ENCODE peak calls at places on chromosomes 6 and 20, in six cellular contexts. Q is neuronal stem cell, J is Peyer's patch, Z is astrocyte, I is lung, T is tibial artery. R is an unnamed sample. For H3K4me1, the result is how much of the 10 kb centered on the place peaks cover.

GRCh38 chr6:149719531-149719930 is 1.6 kb upstream of the LATS1 start:
- DNase-seq in Z (no peak), Q (no peak), T (no peak), I (no peak), J (no peak), R (no peak)

GRCh38 chr6:44661221-44661609 is 273.7 kb downstream of the CDC5L start:
- DNase-seq in J (no peak), I (no peak), Q (no peak), T (no peak), Z (peak), R (no peak)

GRCh38 chr6:35145757-35146156 is 4.6 kb upstream of the TCP11 start:
- DNase-seq in Z (no peak), J (no peak), T (no peak), I (no peak), Q (no peak), R (no peak)

GRCh38 chr6:156776470-156776840 is 723 bp upstream of the ARID1B start:
- DNase-seq in J (no peak), T (no peak), Z (no peak), Q (no peak), I (no peak), R (no peak)

GRCh38 chr6:113847435-113847834 is 9.7 kb upstream of the MARCKS start:
- DNase-seq in J (no peak), Z (peak), Q (no peak), I (no peak), T (no peak), R (no peak)

GRCh38 chr20:42350521-42350920 is 732.3 kb upstream of the CHD6 start:
- DNase-seq in Q (no peak), Z (no peak), I (no peak), T (no peak), J (no peak), R (no peak)

GRCh38 chr6:73234732-73235131 is 9.4 kb upstream of the KHDC1L start:
- DNase-seq in T (no peak), Q (no peak), J (no peak), Z (peak), I (no peak), R (no peak)

GRCh38 chr6:105382918-105383317 is 20.0 kb downstream of the PREP start:
- DNase-seq in T (no peak), Z (no peak), J (no peak), Q (no peak), I (no peak), R (no peak)

GRCh38 chr6:16704706-16705402 is 56.4 kb downstream of the ATXN1 start:
- DNase-seq in T (no peak), I (no peak), J (no peak), Z (peak), Q (no peak), R (no peak)

GRCh38 chr6:133788556-133788955 is 100.4 kb upstream of the TCF21 start:
- DNase-seq in Q (no peak), I (no peak), J (no peak), Z (no peak), T (no peak), R (no peak)

GRCh38 chr6:46799657-46800056 is 6.5 kb downstream of the MEP1A start:
- DNase-seq in Q (no peak), Z (no peak), T (no peak), I (no peak), J (no peak), R (no peak)

GRCh38 chr6:35181313-35181932 is 32.3 kb upstream of the SCUBE3 start:
- DNase-seq in Z (peak), J (no peak), T (peak), I (peak), Q (no peak), R (peak)

GRCh38 chr6:125584468-125584939 is 164.9 kb upstream of the HEY2 start:
- DNase-seq in Z (peak), T (peak), Q (peak), J (no peak), I (no peak), R (no peak)

GRCh38 chr6:137497722-137498463 is 3.7 kb upstream of the OLIG3 start:
- DNase-seq in T (no peak), Q (peak), Z (no peak), J (peak), I (no peak), R (no peak)

GRCh38 chr6:20534906-20535305 is 649 bp downstream of the CDKAL1 start:
- DNase-seq in J (no peak), Z (no peak), Q (no peak), I (no peak), T (no peak), R (no peak)

GRCh38 chr6:17240803-17241500 is 40.2 kb upstream of the RBM24 start:
- DNase-seq in Z (no peak), T (no peak), Q (no peak), I (no peak), J (no peak), R (no peak)

GRCh38 chr6:150290429-150290828 is 78.4 kb upstream of the IYD start:
- DNase-seq in Z (peak), Q (no peak), J (no peak), I (no peak), T (no peak), R (no peak)

GRCh38 chr20:44069203-44069931 is 117.6 kb downstream of the JPH2 start:
- DNase-seq in J (peak), I (no peak), Z (no peak), T (peak), Q (no peak), R (no peak)

GRCh38 chr20:35093245-35093884 is 758 bp upstream of the TRPC4AP start:
- DNase-seq in J (no peak), I (no peak), Z (peak), T (no peak), Q (no peak), R (no peak)

GRCh38 chr20:23363257-23363649 is 1.3 kb downstream of the GZF1 start:
- DNase-seq in J (no peak), Q (no peak), I (no peak), T (no peak), Z (no peak), R (no peak)

GRCh38 chr6:2977799-2978558 is 6.6 kb upstream of the SERPINB6 start:
- DNase-seq in T (no peak), Z (no peak), I (no peak), J (no peak), Q (no peak), R (no peak)
- H3K4me1 ChIP-seq in T (under half), Z (under half), I (under half), J (under half), Q (under half), R (under half)

DNA sequence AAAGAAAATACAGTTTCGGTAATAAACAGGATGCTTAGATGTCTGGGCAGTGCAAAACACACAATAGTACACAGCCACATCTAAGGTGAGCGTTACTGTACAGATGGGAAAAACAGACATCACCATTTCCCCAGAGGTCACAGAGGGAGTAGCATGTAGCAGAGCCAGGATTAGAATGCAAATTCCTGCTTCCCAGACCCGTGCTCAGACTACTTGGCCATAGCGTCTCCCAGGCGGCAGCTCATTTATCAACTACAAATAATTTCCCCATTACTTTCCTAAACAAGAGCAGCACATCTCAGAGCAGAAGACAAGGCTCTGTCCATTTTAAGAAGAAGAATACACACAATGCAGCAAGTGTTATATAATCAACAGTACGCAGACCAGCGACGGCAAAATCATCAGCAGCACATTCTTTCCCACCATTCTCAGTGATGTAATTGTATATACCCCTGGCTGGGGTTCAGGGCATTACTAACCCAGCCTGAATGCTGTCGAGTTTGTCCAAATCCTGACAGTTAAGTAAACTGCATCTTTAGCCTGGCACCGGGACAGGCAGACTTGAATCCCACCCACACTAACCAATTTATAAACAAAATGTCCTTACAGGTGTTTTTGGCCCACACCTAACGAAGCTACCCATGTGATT is 61.9 kb downstream of the CNKSR3 start:
- DNase-seq in Z (peak), J (no peak), I (no peak), Q (no peak), T (no peak), R (peak)
- H3K4me3 ChIP-seq in Z (peak), J (no peak), I (no peak), Q (no peak), T (peak), R (no peak)

GRCh38 chr6:82573200-82573972 is 209.8 kb downstream of the TPBG start:
- DNase-seq in I (no peak), T (no peak), J (no peak), Z (no peak), Q (no peak), R (no peak)

GRCh38 chr6:82571431-82571830 is 207.8 kb downstream of the TPBG start:
- DNase-seq in J (no peak), Z (no peak), I (no peak), Q (no peak), T (no peak), R (no peak)

DNA sequence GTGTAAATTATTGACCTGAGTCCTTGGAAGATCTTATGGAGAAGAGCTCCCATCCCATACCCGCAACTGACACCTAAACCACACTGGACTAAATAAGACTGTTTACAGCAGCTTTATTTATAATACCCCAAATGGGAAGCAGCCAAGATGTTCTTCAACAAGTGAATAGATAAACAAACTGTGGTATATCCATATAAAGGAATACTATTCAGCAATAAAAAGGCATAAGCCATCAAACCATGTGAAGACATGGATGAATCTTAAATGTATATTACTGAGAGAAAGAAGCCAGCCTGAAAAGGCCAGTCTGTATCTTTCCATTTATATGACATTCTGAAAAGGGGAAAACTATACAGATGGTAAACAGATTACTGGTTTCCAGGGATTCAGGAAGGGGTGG is 212.7 kb downstream of the TPBG start:
- DNase-seq in T (no peak), Z (no peak), Q (no peak), I (no peak), J (no peak), R (no peak)
- H3K4me1 ChIP-seq in T (under half), Z (under half), Q (under half), I (under half), J (under half), R (under half)

DNA sequence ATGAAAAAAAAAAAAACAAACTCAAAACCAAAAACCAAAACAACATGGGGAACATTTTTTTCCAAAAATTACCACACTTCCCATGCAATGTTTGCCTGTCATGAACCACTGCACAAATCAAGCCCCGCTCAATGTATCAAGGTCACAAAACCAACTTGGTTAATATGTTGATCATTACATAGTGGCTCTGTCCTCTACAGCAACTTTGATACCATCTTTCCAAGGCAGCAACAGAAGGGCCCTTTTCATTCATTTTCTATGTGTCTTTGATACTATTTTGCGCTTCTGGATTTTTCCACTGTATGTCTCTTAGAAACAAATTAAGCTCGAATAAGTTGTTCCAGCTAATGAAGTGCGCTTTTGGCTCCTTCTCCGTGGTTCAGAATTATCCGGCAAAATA is 1.5 kb downstream of the ZHX3 start:
- DNase-seq in T (no peak), Z (no peak), I (no peak), J (no peak), Q (no peak), R (no peak)
- H3K4me3 ChIP-seq in T (peak), Z (peak), I (no peak), J (peak), Q (no peak), R (peak)

GRCh38 chr6:123507582-123507981 is 129.2 kb downstream of the TRDN start:
- DNase-seq in Z (no peak), Q (no peak), I (no peak), T (no peak), J (no peak), R (no peak)
- H3K4me1 ChIP-seq in Z (under half), Q (under half), I (under half), T (under half), J (under half), R (under half)

DNA sequence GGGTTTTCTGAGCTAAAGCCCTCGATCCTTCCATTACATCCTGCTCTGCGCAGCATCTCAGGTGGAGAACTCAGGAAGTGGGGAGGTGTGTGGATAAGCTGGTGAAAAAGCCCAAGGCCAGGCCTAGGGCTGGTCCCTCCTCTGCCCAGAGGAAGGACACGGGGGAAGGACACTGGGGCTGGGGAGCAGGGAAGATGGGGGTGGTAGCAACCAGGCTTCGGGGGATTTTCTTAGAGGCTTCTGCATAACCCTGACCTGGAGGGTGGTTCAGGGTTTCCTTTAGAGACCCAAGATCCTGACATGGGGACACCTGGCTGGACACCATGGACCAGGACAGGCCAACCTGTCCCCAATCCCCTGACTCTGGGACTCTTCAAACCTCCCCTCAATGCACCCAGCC is 37.9 kb downstream of the SUN5 start:
- DNase-seq in T (peak), I (no peak), J (no peak), Z (no peak), Q (no peak), R (peak)
- H3K4me3 ChIP-seq in T (no peak), I (no peak), J (no peak), Z (no peak), Q (no peak), R (no peak)

DNA sequence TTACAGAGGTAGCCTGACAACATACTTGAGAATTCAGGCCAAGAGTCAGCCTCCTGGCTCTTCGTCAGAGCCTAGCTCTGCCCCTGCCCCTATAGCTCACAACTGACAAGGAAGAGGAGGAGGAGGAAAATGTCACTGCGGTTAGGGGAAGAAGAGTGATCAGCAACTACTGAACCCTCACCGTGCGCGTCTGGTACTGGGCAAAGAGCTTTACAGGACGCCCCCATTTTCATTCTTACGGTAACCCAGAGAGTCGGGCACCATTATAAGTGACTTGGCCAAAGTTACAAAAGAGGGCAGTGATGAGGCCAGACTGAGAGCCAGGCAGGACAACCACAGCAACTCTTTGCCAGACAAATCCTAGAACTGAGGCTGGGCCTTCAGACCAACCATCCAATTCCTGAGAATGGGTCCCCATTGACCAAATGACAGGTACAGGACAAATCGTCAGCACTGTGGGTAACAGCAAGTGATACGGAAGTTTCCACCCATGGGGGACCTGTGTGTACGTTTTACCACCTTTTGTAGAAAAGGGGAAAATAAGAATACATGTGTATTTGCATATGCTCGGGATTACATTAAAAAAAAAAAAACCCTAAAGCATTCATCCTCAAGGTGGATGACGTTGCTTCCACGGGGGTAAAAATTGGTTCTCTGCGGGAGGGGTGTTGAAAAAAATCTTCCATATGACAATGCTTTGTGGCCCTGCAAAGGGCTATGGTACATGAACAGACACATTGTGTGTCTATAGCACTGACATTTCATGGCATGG is 118.1 kb downstream of the NFATC2 start:
- DNase-seq in Q (no peak), T (no peak), I (no peak), J (no peak), Z (no peak), R (no peak)
- H3K4me1 ChIP-seq in Q (under half), T (under half), I (under half), J (under half), Z (under half), R (under half)

DNA sequence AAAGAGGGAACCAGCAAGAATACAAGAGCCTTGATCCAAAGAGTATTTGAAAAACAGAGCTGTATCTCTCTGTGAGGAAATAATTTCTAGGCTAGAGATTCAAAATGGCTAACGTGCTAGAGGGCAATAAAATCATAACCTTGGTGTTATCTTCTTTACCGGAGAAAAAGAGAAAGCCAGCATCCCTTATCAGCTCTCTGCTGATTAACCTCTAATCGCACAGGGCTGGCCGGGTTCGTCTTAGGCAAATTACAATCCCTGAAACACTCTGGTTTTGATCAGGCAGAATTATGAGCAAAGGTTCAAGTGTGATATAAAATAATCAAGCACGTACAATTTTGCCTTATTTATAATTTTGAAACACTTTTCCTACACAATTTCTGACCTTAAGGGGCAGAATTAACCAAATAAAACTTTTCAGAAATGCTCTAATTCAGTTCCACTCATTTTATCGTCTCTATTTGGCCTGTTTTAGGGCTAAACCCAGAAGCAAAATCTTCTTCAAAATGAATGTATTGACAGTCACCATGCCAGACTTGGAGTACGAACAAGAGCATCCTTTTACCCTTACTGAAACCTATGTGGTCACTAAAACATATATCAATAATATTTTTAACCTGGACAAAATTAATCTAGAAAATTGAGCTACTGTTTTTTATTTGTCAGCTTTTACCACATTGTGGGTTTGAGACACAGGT is 13.7 kb downstream of the PSMB9 start:
- DNase-seq in T (no peak), I (no peak), Q (no peak), Z (no peak), J (peak), R (no peak)
- H3K4me3 ChIP-seq in T (no peak), I (no peak), Q (no peak), Z (no peak), J (no peak), R (no peak)